ENCODE peak calls at places on chromosome 5, in seven cellular contexts. Z, N, X, F, C, Q and A are unnamed samples.

GRCh38 chr5:57692582-57693487 is 210.2 kb upstream of the ACTBL2 start:
- DNase-seq in Z (peak; percentile 94), N (peak; percentile 96), X (peak; percentile 41), F (peak; percentile 43), C (no peak), Q (peak; percentile 83), A (peak; percentile 95)

GRCh38 chr5:107470007-107470582 is 200.6 kb downstream of the EFNA5 start:
- DNase-seq in Z (no peak), N (no peak), X (no peak), F (no peak), C (no peak), Q (no peak), A (no peak)

GRCh38 chr5:6583049-6583880 is 49.6 kb downstream of the NSUN2 start:
- DNase-seq in Z (no peak), N (peak; percentile 30), X (peak; percentile 58), F (no peak), C (no peak), Q (no peak), A (no peak)

GRCh38 chr5:95332179-95332578 is 47.3 kb upstream of the MCTP1 start:
- DNase-seq in Z (no peak), N (no peak), X (no peak), F (no peak), C (no peak), Q (no peak), A (no peak)

GRCh38 chr5:123089572-123089970 is 530 bp downstream of the PRDM6 start:
- DNase-seq in Z (no peak), N (peak; percentile 71), X (no peak), F (no peak), C (no peak), Q (no peak), A (no peak)

GRCh38 chr5:181189363-181189961 is 15.5 kb downstream of the TRIM7 start:
- DNase-seq in Z (no peak), N (no peak), X (no peak), F (peak; percentile 80), C (peak; percentile 75), Q (no peak), A (no peak)

GRCh38 chr5:35282805-35283204 is 52.5 kb upstream of the PRLR start:
- DNase-seq in Z (no peak), N (no peak), X (no peak), F (no peak), C (no peak), Q (no peak), A (no peak)

GRCh38 chr5:154878642-154879335 is 20.4 kb downstream of the CNOT8 start:
- DNase-seq in Z (no peak), N (peak; percentile 61), X (no peak), F (no peak), C (no peak), Q (no peak), A (no peak)

GRCh38 chr5:178117911-178118310 is 4.6 kb downstream of the N4BP3 start:
- DNase-seq in Z (no peak), N (no peak), X (no peak), F (no peak), C (no peak), Q (no peak), A (no peak)

GRCh38 chr5:163571755-163572154 is 66.3 kb downstream of the MAT2B start:
- DNase-seq in Z (no peak), N (no peak), X (no peak), F (no peak), C (no peak), Q (peak; percentile 4), A (no peak)

GRCh38 chr5:8332666-8333444 is 463.9 kb downstream of the MTRR start:
- DNase-seq in Z (no peak), N (no peak), X (no peak), F (no peak), C (no peak), Q (no peak), A (no peak)

GRCh38 chr5:10335711-10336470 is 17.6 kb upstream of the MARCHF6 start:
- DNase-seq in Z (no peak), N (no peak), X (no peak), F (no peak), C (no peak), Q (no peak), A (no peak)

GRCh38 chr5:78113689-78114088 is 180.8 kb downstream of the AP3B1 start:
- DNase-seq in Z (no peak), N (no peak), X (no peak), F (no peak), C (no peak), Q (no peak), A (no peak)

GRCh38 chr5:115262066-115262404 is 642 bp downstream of the PGGT1B start:
- DNase-seq in Z (no peak), N (peak; percentile 28), X (no peak), F (no peak), C (no peak), Q (no peak), A (no peak)

GRCh38 chr5:80254767-80255424 is 952 bp downstream of the SERINC5 start:
- DNase-seq in Z (no peak), N (no peak), X (no peak), F (no peak), C (peak; percentile 53), Q (no peak), A (no peak)

GRCh38 chr5:168312606-168313297 is 21.3 kb downstream of the WWC1 start:
- DNase-seq in Z (no peak), N (no peak), X (no peak), F (no peak), C (no peak), Q (no peak), A (no peak)

GRCh38 chr5:73152411-73153388 is 20.3 kb upstream of the TMEM174 start:
- DNase-seq in Z (peak; percentile 6), N (peak; percentile 72), X (no peak), F (no peak), C (no peak), Q (no peak), A (no peak)

GRCh38 chr5:66440202-66440680 is 156.0 kb upstream of the MAST4 start:
- DNase-seq in Z (no peak), N (no peak), X (no peak), F (no peak), C (no peak), Q (no peak), A (no peak)

DNA sequence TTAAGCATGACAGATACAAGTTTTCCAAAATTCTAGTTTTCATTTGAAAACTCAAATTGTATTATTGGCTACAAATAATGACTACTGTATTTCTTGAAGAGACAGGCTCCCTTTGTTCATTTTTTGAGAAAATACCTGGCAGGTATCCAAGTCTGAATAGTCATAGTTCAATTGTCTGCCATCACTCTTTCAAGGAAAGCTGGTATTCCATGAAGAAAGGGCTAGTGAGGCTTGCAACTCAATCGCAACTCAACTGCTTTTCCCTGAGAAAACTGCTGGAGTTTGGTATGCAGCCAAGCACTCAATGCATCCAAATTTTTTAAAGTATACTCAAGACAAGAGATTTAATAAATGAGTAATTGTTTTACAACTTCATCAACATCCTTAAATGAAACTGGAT is 61.4 kb upstream of the TRIO start:
- DNase-seq in Z (no peak), N (no peak), X (no peak), F (no peak), C (no peak), Q (no peak), A (no peak)
- H3K4me1 ChIP-seq in Z (no peaks in the 10 kb centered on the region), N (no peaks in the 10 kb centered on the region), X (no peaks in the 10 kb centered on the region), F (no peaks in the 10 kb centered on the region), C (no peaks in the 10 kb centered on the region), Q (no peaks in the 10 kb centered on the region), A (no peaks in the 10 kb centered on the region)

DNA sequence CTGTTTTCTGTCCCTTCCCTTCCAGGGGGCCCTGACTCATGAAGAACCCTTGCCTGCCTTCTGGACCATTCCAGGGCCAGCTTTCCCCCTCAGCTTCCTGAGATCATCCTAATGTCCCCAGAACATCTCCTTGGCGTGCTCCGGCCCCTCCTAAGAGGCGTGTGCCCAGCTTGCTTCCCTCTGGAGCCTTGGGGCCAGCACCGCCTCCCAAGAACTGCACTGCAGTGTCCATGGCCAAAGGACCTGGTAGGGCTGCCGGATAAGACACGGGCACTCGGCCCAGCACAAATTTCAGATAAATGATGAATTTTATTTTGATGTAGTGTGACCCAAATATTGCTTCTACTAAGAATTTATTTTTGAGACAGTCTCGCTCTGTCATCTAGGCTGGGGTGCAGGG is 20.7 kb upstream of the SLC12A7 start:
- DNase-seq in Z (no peak), N (no peak), X (no peak), F (no peak), C (no peak), Q (no peak), A (no peak)
- H3K4me1 ChIP-seq in Z (no peaks in the 10 kb centered on the region), N (no peaks in the 10 kb centered on the region), X (peaks cover 7% of the 10 kb centered on the region), F (peaks cover 37% of the 10 kb centered on the region), C (no peaks in the 10 kb centered on the region), Q (peaks cover 43% of the 10 kb centered on the region), A (peaks cover 55% of the 10 kb centered on the region)

GRCh38 chr5:156934450-156935211 is 28.4 kb downstream of the TIMD4 start:
- DNase-seq in Z (peak; percentile 7), N (peak; percentile 46), X (no peak), F (no peak), C (peak; percentile 63), Q (no peak), A (peak; percentile 24)

GRCh38 chr5:156927545-156927944 is 35.5 kb downstream of the TIMD4 start:
- DNase-seq in Z (no peak), N (no peak), X (no peak), F (no peak), C (no peak), Q (no peak), A (no peak)

DNA sequence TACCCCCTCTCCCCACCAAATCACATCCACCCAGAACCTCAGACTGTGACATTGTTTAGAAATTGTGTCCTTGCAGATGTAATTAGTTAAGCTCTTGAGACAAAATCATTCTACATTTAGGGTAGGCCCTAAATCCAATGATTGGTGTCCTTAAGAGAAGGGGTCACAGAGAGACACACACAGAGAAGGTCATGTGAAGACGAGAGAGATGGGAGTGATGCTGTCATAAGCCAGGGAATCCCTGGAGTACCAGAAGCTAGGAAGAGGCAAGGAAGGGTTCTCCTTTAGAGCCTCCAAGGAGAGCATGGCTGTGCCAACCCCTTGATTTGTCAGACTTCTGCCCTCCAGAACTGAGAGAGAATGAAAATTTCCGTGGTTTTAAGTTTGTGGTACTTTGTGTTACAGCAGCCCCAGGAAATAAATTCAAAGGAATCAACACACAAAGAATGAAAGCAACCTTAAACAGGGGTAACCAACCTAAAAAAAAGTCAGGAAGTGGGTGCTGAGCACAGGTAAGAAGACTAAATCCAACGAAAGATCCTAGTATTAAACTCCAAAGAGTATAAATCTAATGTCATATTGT is 33.6 kb downstream of the TIMD4 start:
- DNase-seq in Z (no peak), N (no peak), X (no peak), F (no peak), C (peak; percentile 34), Q (no peak), A (no peak)
- H3K4me1 ChIP-seq in Z (no peaks in the 10 kb centered on the region), N (no peaks in the 10 kb centered on the region), X (no peaks in the 10 kb centered on the region), F (no peaks in the 10 kb centered on the region), C (peaks cover 51% of the 10 kb centered on the region), Q (no peaks in the 10 kb centered on the region), A (no peaks in the 10 kb centered on the region)

DNA sequence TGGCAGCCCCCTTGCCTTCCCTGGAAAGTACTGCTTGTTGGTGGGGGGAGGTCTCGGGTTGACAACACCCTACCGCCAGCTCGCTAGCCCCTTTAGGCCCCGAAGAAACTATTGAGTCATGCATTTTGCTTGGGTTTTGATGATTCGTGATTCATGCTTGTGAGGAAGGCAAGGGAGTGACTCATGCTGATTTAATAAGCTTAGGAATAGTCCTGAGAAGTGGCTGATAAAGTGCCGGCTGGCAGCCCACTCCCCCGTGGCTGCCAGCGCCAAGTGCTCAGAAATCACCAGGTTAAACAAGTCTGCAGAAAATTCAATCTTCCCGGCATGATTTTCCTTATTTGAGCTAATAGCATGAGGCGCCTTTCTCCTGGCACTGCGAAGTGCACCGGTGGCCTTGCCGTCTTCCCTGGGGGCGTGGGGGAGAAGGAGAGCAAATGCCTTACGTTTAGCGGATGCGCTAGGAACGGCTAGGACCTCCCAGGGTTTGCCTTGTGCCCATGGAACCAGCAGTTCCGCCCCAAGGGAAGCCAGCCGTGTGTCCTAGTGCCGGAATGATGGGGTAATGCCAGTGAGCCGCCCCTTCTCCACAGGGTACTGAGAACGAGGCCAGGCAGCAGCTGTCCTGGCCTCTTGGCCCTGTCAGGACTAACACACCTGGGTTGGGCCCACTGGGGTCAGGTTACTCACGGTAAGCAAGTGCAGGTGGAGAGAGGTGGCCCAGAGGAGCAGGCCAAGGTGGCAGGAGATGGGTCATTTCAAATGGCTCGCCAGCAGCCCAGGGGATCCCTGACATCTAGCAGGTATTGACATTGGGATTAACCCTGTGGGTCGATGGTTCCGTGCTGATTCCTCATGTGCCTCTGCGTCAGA is 151.9 kb downstream of the MACROH2A1 start:
- DNase-seq in Z (peak; percentile 79), N (peak; percentile 84), X (no peak), F (no peak), C (no peak), Q (peak; percentile 31), A (peak; percentile 38)
- H3K4me1 ChIP-seq in Z (peaks cover 57% of the 10 kb centered on the region), N (peaks cover 13% of the 10 kb centered on the region), X (no peaks in the 10 kb centered on the region), F (no peaks in the 10 kb centered on the region), C (no peaks in the 10 kb centered on the region), Q (peaks cover 37% of the 10 kb centered on the region), A (peaks cover 23% of the 10 kb centered on the region)